ENCODE peak calls at places on chromosomes 13 and 19, in four cellular contexts. One of them, this sample, is unnamed.

GRCh38 chr13:45194081-45194939 is 6.5 kb downstream of the KCTD4 start:
- DNase-seq in mesendoderm: peak; percentile 74
- DNase-seq in IMR-90: peak; percentile 34
- DNase-seq in H1: peak; percentile 9
- DNase-seq in this sample: no peak

GRCh38 chr19:57338798-57339378 is 12.2 kb upstream of the ZNF304 start:
- DNase-seq in IMR-90: peak; percentile 66
- DNase-seq in H1: no peak
- DNase-seq in mesendoderm: no peak
- DNase-seq in this sample: no peak

GRCh38 chr13:83941669-83942335 is 59.5 kb upstream of the SLITRK1 start:
- DNase-seq in H1: no peak
- DNase-seq in IMR-90: no peak
- DNase-seq in mesendoderm: peak; percentile 46
- DNase-seq in this sample: peak; percentile 12

GRCh38 chr19:50475101-50475568 is 1.2 kb upstream of the EMC10 start:
- DNase-seq in IMR-90: no peak
- DNase-seq in H1: no peak
- DNase-seq in mesendoderm: no peak
- DNase-seq in this sample: no peak

GRCh38 chr19:29397748-29398147 is 128.0 kb upstream of the VSTM2B start:
- DNase-seq in mesendoderm: no peak
- DNase-seq in H1: no peak
- DNase-seq in IMR-90: no peak
- DNase-seq in this sample: no peak

GRCh38 chr13:110910013-110910890 is 4.6 kb downstream of the ANKRD10 start:
- DNase-seq in mesendoderm: no peak
- DNase-seq in H1: no peak
- DNase-seq in IMR-90: no peak
- DNase-seq in this sample: no peak

GRCh38 chr19:32896516-32897214 is 27.1 kb upstream of the SLC7A9 start:
- DNase-seq in H1: no peak
- DNase-seq in IMR-90: peak; percentile 39
- DNase-seq in mesendoderm: no peak
- DNase-seq in this sample: no peak

GRCh38 chr19:42288411-42288810 is 13.5 kb upstream of the PRR19 start:
- DNase-seq in mesendoderm: no peak
- DNase-seq in IMR-90: no peak
- DNase-seq in H1: no peak
- DNase-seq in this sample: no peak

GRCh38 chr13:104426435-104426834 is 1360.2 kb upstream of the SLC10A2 start:
- DNase-seq in IMR-90: no peak
- DNase-seq in mesendoderm: no peak
- DNase-seq in H1: no peak
- DNase-seq in this sample: no peak

GRCh38 chr19:2503521-2504109 is 27.7 kb downstream of the GADD45B start:
- DNase-seq in mesendoderm: peak; percentile 59
- DNase-seq in IMR-90: peak; percentile 78
- DNase-seq in H1: no peak
- DNase-seq in this sample: no peak

GRCh38 chr19:3556978-3557460 is 367 bp downstream of the MFSD12 start:
- DNase-seq in IMR-90: peak; percentile 35
- DNase-seq in H1: no peak
- DNase-seq in mesendoderm: peak; percentile 49
- DNase-seq in this sample: no peak

GRCh38 chr13:20772401-20773131 is 1.2 kb downstream of the EEF1AKMT1 start:
- DNase-seq in mesendoderm: no peak
- DNase-seq in H1: no peak
- DNase-seq in IMR-90: peak; percentile 1
- DNase-seq in this sample: no peak

GRCh38 chr19:49473868-49474544 is at the start of gene FLT3LG:
- DNase-seq in H1: no peak
- DNase-seq in IMR-90: peak; percentile 69
- DNase-seq in mesendoderm: no peak
- DNase-seq in this sample: no peak

GRCh38 chr19:12946092-12946845 is 607 bp downstream of the RAD23A start:
- DNase-seq in mesendoderm: peak; percentile 96
- DNase-seq in IMR-90: peak; percentile 80
- DNase-seq in H1: peak; percentile 68
- DNase-seq in this sample: peak; percentile 73

GRCh38 chr19:35459414-35460082 is 11.5 kb downstream of the FFAR2 start:
- DNase-seq in H1: no peak
- DNase-seq in mesendoderm: no peak
- DNase-seq in IMR-90: no peak
- DNase-seq in this sample: no peak

GRCh38 chr19:33464733-33465115 is 56.9 kb downstream of the PEPD start:
- DNase-seq in mesendoderm: no peak
- DNase-seq in H1: no peak
- DNase-seq in IMR-90: no peak
- DNase-seq in this sample: no peak

GRCh38 chr13:77323858-77324257 is 3.0 kb downstream of the MYCBP2 start:
- DNase-seq in IMR-90: no peak
- DNase-seq in mesendoderm: no peak
- DNase-seq in H1: no peak
- DNase-seq in this sample: no peak
- H3K4me1 ChIP-seq in IMR-90: peaks cover 6% of the 10 kb centered on the region
- H3K4me1 ChIP-seq in mesendoderm: peaks cover 10% of the 10 kb centered on the region
- H3K4me1 ChIP-seq in H1: peaks cover 5% of the 10 kb centered on the region
- H3K4me1 ChIP-seq in this sample: peaks cover 4% of the 10 kb centered on the region

DNA sequence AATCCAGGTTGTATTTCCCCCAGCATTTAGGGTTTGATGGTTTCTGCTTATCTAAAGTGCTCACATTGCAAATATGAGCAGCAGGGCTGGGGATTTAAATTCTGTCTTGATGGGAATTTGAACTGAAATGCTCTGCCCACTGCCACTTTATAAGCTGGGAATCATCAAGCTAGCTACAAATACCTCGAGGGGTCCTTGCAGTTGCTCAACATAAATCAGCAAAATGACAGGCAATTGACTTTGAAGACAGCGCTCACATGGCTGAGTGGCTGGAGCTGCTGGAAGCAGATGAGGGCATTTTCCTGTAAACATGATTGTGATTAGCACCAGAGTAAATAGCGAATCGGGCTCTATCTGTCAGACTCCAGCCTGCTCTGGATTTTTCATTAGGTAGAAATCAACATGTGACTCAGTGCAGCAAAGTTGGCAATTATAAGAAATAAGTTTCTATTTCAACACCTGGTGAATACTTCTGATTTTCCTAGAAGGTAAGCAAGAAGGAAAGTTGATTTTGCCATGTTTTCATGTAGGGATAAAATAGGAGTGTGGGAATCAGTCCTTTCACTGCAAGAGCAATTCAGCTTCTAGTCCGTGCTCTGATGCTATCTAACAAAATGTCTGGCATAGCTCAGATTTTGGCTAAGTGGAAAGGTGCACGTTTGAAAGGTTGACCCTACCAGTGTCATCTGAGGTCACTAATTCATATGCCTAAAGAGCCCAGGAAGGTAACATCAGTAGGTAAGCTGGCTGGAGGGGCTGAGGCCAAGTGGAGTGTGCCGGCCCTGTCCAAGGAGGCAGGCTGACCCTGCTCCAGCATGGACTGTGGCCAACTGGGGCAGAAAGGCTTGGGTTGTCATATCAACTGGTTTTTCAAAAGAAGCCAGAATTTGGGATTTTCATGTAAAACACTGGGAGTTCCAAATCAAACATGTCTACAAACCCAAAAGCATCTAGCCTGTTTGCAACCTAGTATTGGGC is 39.1 kb upstream of the MEDAG start:
- DNase-seq in mesendoderm: no peak
- DNase-seq in H1: no peak
- DNase-seq in IMR-90: no peak
- DNase-seq in this sample: no peak
- H3K79me1 ChIP-seq in mesendoderm: no peaks in the 10 kb centered on the region
- H3K79me1 ChIP-seq in H1: no peaks in the 10 kb centered on the region
- H3K79me1 ChIP-seq in IMR-90: peaks cover 4% of the 10 kb centered on the region
- H3K79me1 ChIP-seq in this sample: no peaks in the 10 kb centered on the region

DNA sequence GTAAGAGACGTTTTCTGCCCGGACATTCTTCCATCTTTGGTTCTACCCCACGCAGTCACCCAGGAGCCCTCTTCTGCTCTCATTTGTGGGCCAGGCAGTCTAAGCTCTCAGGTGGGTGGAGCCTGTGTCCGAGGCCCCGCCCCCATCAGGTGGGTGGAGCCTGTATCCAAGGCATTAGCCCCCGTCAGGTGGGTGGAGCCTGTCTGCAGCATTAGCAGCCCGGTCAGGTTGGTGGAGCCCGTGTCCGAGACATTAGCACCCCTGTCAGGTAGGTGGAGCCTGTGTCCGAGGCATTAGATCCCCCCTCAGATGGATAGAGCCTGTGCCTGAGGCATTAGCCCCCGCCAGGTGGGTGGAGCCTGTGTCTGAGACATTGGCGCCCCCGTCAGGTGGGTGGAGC is 45.5 kb upstream of the C13orf46 start:
- DNase-seq in mesendoderm: peak; percentile 60
- DNase-seq in H1: no peak
- DNase-seq in IMR-90: no peak
- DNase-seq in this sample: no peak
- H3K4me3 ChIP-seq in mesendoderm: no peak overlapping the region
- H3K4me3 ChIP-seq in H1: no peak overlapping the region
- H3K4me3 ChIP-seq in IMR-90: no peak overlapping the region
- H3K4me3 ChIP-seq in this sample: no peak overlapping the region

GRCh38 chr19:7211191-7211988 is 82.8 kb downstream of the INSR start:
- DNase-seq in IMR-90: peak; percentile 50
- DNase-seq in H1: no peak
- DNase-seq in mesendoderm: peak; percentile 62
- DNase-seq in this sample: no peak
- H3K4me1 ChIP-seq in IMR-90: peaks cover 3% of the 10 kb centered on the region
- H3K4me1 ChIP-seq in H1: peaks cover 16% of the 10 kb centered on the region
- H3K4me1 ChIP-seq in mesendoderm: peaks cover 1% of the 10 kb centered on the region
- H3K4me1 ChIP-seq in this sample: peaks cover 4% of the 10 kb centered on the region

DNA sequence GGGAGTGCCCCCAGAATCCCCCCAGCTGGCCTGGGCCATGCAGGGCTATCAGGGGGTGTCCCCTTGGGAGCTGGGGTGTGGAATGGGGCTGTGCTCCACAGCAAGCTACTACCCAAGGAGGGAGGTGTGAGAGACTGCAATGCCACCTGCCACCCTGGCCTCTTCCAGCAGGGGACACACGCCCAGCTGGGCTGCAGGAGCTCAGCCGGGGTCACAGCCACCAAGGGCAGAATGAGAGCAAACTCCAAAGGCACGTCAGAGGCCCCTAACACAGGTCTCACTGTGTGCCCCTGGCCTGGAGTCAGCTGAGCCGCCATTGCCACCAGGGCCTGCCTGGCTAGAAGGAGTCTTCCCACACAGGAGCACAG is 55.5 kb downstream of the MLLT1 start:
- DNase-seq in mesendoderm: no peak
- DNase-seq in H1: no peak
- DNase-seq in IMR-90: no peak
- DNase-seq in this sample: no peak
- H3K79me1 ChIP-seq in mesendoderm: peaks cover 4% of the 10 kb centered on the region
- H3K79me1 ChIP-seq in H1: peaks cover 12% of the 10 kb centered on the region
- H3K79me1 ChIP-seq in IMR-90: peaks cover 15% of the 10 kb centered on the region
- H3K79me1 ChIP-seq in this sample: peaks cover 40% of the 10 kb centered on the region